ENCODE peak calls at places on chromosomes 2 and 18, in seven cellular contexts. K is IMR-90; Z is EH; Q is stimulated activated CD4-positive, alpha-beta T cell treated with anti-CD3 and anti-CD28 coated beads, Interleukin-1b, Interleukin-23, amount 100 ng/mL, for 1 hour; P is GM23338; G is NCI-H2029 treated with DMSO at 0.1 percent for 48 hours; A is A172. E is an unnamed sample.
A peak's percentile ranks its signal among the peaks of the same experiment; 100 is the strongest.

GRCh38 chr2:19216271-19216670 is 142.2 kb downstream of the OSR1 start:
- DNase-seq in K (no peak), P (no peak), Q (no peak), Z (no peak), A (no peak), G (no peak), E (no peak)

GRCh38 chr2:134198006-134198634 is 55.8 kb upstream of the MGAT5 start:
- DNase-seq in Q (no peak), G (no peak), A (no peak), P (no peak), K (no peak), Z (peak; percentile 13), E (no peak)

GRCh38 chr2:95530734-95531133 is 46.2 kb upstream of the TRIM43B start:
- DNase-seq in Z (peak; percentile 61), G (no peak), P (no peak), Q (no peak), A (peak; percentile 39), K (peak; percentile 88), E (no peak)

GRCh38 chr18:9825571-9826073 is 60.2 kb upstream of the TXNDC2 start:
- DNase-seq in P (no peak), A (peak; percentile 90), Z (peak; percentile 98), Q (no peak), K (peak; percentile 96), G (peak; percentile 40), E (no peak)

GRCh38 chr2:25331686-25332365 is 9.9 kb downstream of the DNMT3A start:
- DNase-seq in Q (peak; percentile 57), P (no peak), A (no peak), K (peak; percentile 34), Z (no peak), G (no peak), E (no peak)

GRCh38 chr2:1767939-1768691 is 23.8 kb upstream of the PXDN start:
- DNase-seq in G (no peak), K (no peak), Z (no peak), Q (no peak), P (no peak), A (no peak), E (no peak)

GRCh38 chr18:45464619-45465018 is 150.7 kb upstream of the SLC14A2 start:
- DNase-seq in G (no peak), K (no peak), P (no peak), Z (no peak), A (no peak), Q (no peak), E (no peak)

GRCh38 chr2:192700934-192701333 is 506.2 kb upstream of the TMEFF2 start:
- DNase-seq in A (no peak), Z (no peak), P (no peak), K (no peak), Q (no peak), G (no peak), E (no peak)

GRCh38 chr2:7884338-7884737 is 797.5 kb upstream of the ID2 start:
- DNase-seq in Q (no peak), P (no peak), G (no peak), A (no peak), K (no peak), Z (no peak), E (no peak)

GRCh38 chr2:216495656-216496055 is 3.0 kb upstream of the RPL37A start:
- DNase-seq in K (peak; percentile 77), A (no peak), G (no peak), Q (no peak), Z (peak; percentile 68), P (no peak), E (no peak)

GRCh38 chr2:238789317-238789806 is 58.5 kb upstream of the TWIST2 start:
- DNase-seq in K (no peak), Q (no peak), G (no peak), Z (peak; percentile 44), A (no peak), P (no peak), E (no peak)